ENCODE peak calls at places on chromosome 22, in five cellular contexts. One of them, this sample, is unnamed.
A peak's percentile ranks its signal among the peaks of the same experiment; 100 is the strongest.

GRCh38 chr22:25564320-25564978 is at the start of gene GRK3:
- DNase-seq in OCI-LY7: peak; percentile 77
- DNase-seq in AG10803: peak; percentile 13
- DNase-seq in LNCaP clone FGC: no peak
- DNase-seq in IMR-90: peak; percentile 27
- DNase-seq in this sample: peak; percentile 14

GRCh38 chr22:39662677-39663034 is 92.1 kb downstream of the CACNA1I start:
- DNase-seq in OCI-LY7: no peak
- DNase-seq in IMR-90: no peak
- DNase-seq in AG10803: no peak
- DNase-seq in LNCaP clone FGC: no peak
- DNase-seq in this sample: no peak

GRCh38 chr22:30325065-30325720 is 1.5 kb downstream of the TBC1D10A start:
- DNase-seq in LNCaP clone FGC: no peak
- DNase-seq in OCI-LY7: no peak
- DNase-seq in AG10803: peak; percentile 87
- DNase-seq in IMR-90: peak; percentile 90
- DNase-seq in this sample: peak; percentile 60

GRCh38 chr22:40694409-40694808 is 15.1 kb downstream of the MCHR1 start:
- DNase-seq in OCI-LY7: no peak
- DNase-seq in IMR-90: no peak
- DNase-seq in AG10803: peak; percentile 31
- DNase-seq in LNCaP clone FGC: peak; percentile 72
- DNase-seq in this sample: no peak

GRCh38 chr22:26109686-26110315 is 59.5 kb upstream of the SEZ6L start:
- DNase-seq in IMR-90: no peak
- DNase-seq in AG10803: no peak
- DNase-seq in LNCaP clone FGC: no peak
- DNase-seq in OCI-LY7: no peak
- DNase-seq in this sample: no peak

GRCh38 chr22:24434472-24435322 is 7.3 kb downstream of the ADORA2A start:
- DNase-seq in IMR-90: no peak
- DNase-seq in OCI-LY7: peak; percentile 97
- DNase-seq in LNCaP clone FGC: no peak
- DNase-seq in AG10803: no peak
- DNase-seq in this sample: no peak

GRCh38 chr22:23709107-23709506 is 18.3 kb downstream of the RGL4 start:
- DNase-seq in IMR-90: peak; percentile 59
- DNase-seq in LNCaP clone FGC: no peak
- DNase-seq in OCI-LY7: no peak
- DNase-seq in AG10803: peak; percentile 80
- DNase-seq in this sample: peak; percentile 10

GRCh38 chr22:32958021-32958420 is 100.2 kb downstream of the SYN3 start:
- DNase-seq in IMR-90: no peak
- DNase-seq in LNCaP clone FGC: no peak
- DNase-seq in AG10803: no peak
- DNase-seq in OCI-LY7: no peak
- DNase-seq in this sample: no peak

GRCh38 chr22:34800265-34800664 is 265.7 kb upstream of the ISX start:
- DNase-seq in OCI-LY7: no peak
- DNase-seq in LNCaP clone FGC: no peak
- DNase-seq in AG10803: peak; percentile 84
- DNase-seq in IMR-90: no peak
- DNase-seq in this sample: peak; percentile 64

GRCh38 chr22:50733521-50734342 is 4.3 kb upstream of the ACR start:
- DNase-seq in AG10803: peak; percentile 59
- DNase-seq in OCI-LY7: no peak
- DNase-seq in LNCaP clone FGC: no peak
- DNase-seq in IMR-90: peak; percentile 59
- DNase-seq in this sample: no peak

GRCh38 chr22:49944399-49944891 is 16.1 kb upstream of the PIM3 start:
- DNase-seq in AG10803: no peak
- DNase-seq in IMR-90: no peak
- DNase-seq in LNCaP clone FGC: no peak
- DNase-seq in OCI-LY7: no peak
- DNase-seq in this sample: no peak

GRCh38 chr22:40665312-40665711 is 14.0 kb upstream of the MCHR1 start:
- DNase-seq in AG10803: peak; percentile 78
- DNase-seq in IMR-90: peak; percentile 85
- DNase-seq in LNCaP clone FGC: no peak
- DNase-seq in OCI-LY7: no peak
- DNase-seq in this sample: no peak

GRCh38 chr22:48661984-48662383 is 1165.7 kb downstream of the BRD1 start:
- DNase-seq in LNCaP clone FGC: no peak
- DNase-seq in IMR-90: no peak
- DNase-seq in OCI-LY7: no peak
- DNase-seq in AG10803: no peak
- DNase-seq in this sample: no peak

GRCh38 chr22:24768537-24769374 is 5.8 kb downstream of the PIWIL3 start:
- DNase-seq in AG10803: peak; percentile 65
- DNase-seq in OCI-LY7: peak; percentile 50
- DNase-seq in LNCaP clone FGC: peak; percentile 32
- DNase-seq in IMR-90: peak; percentile 76
- DNase-seq in this sample: peak; percentile 56

GRCh38 chr22:19766506-19767426 is 6.2 kb downstream of the TBX1 start:
- DNase-seq in LNCaP clone FGC: no peak
- DNase-seq in IMR-90: no peak
- DNase-seq in OCI-LY7: peak; percentile 60
- DNase-seq in AG10803: no peak
- DNase-seq in this sample: no peak

GRCh38 chr22:30921108-30921507 is 47.5 kb downstream of the MORC2 start:
- DNase-seq in AG10803: peak; percentile 11
- DNase-seq in LNCaP clone FGC: no peak
- DNase-seq in OCI-LY7: peak; percentile 41
- DNase-seq in IMR-90: no peak
- DNase-seq in this sample: no peak

GRCh38 chr22:21738966-21739365 is 3.4 kb upstream of the YPEL1 start:
- DNase-seq in AG10803: no peak
- DNase-seq in LNCaP clone FGC: no peak
- DNase-seq in IMR-90: no peak
- DNase-seq in OCI-LY7: no peak
- DNase-seq in this sample: no peak

GRCh38 chr22:40595497-40596234 is 40.9 kb downstream of the MRTFA start:
- DNase-seq in AG10803: peak; percentile 29
- DNase-seq in IMR-90: no peak
- DNase-seq in LNCaP clone FGC: no peak
- DNase-seq in OCI-LY7: no peak
- DNase-seq in this sample: no peak

GRCh38 chr22:49235463-49236300 is 592.0 kb downstream of the BRD1 start:
- DNase-seq in OCI-LY7: no peak
- DNase-seq in IMR-90: no peak
- DNase-seq in LNCaP clone FGC: peak; percentile 58
- DNase-seq in AG10803: no peak
- DNase-seq in this sample: no peak

GRCh38 chr22:40363059-40363458 is 7.3 kb upstream of the SGSM3 start:
- DNase-seq in LNCaP clone FGC: no peak
- DNase-seq in IMR-90: peak; percentile 90
- DNase-seq in AG10803: peak; percentile 58
- DNase-seq in OCI-LY7: no peak
- DNase-seq in this sample: peak; percentile 67

GRCh38 chr22:32623943-32624342 is 149.3 kb downstream of the FBXO7 start:
- DNase-seq in OCI-LY7: no peak
- DNase-seq in IMR-90: peak; percentile 98
- DNase-seq in LNCaP clone FGC: peak; percentile 28
- DNase-seq in AG10803: peak; percentile 93
- DNase-seq in this sample: peak; percentile 84

GRCh38 chr22:49975543-49976389 is 15.2 kb downstream of the PIM3 start:
- DNase-seq in OCI-LY7: no peak
- DNase-seq in IMR-90: no peak
- DNase-seq in LNCaP clone FGC: no peak
- DNase-seq in AG10803: peak; percentile 24
- DNase-seq in this sample: no peak

GRCh38 chr22:49017769-49018330 is 809.8 kb downstream of the BRD1 start:
- DNase-seq in LNCaP clone FGC: no peak
- DNase-seq in OCI-LY7: no peak
- DNase-seq in IMR-90: no peak
- DNase-seq in AG10803: no peak
- DNase-seq in this sample: no peak

GRCh38 chr22:47396105-47396504 is 633.7 kb downstream of the TBC1D22A start:
- DNase-seq in OCI-LY7: no peak
- DNase-seq in LNCaP clone FGC: no peak
- DNase-seq in AG10803: no peak
- DNase-seq in IMR-90: no peak
- DNase-seq in this sample: no peak

GRCh38 chr22:18110944-18111758 is 542 bp downstream of the TUBA8 start:
- DNase-seq in AG10803: no peak
- DNase-seq in OCI-LY7: no peak
- DNase-seq in LNCaP clone FGC: no peak
- DNase-seq in IMR-90: no peak
- DNase-seq in this sample: no peak

GRCh38 chr22:18057568-18058209 is 20.1 kb upstream of the PEX26 start:
- DNase-seq in IMR-90: peak; percentile 100
- DNase-seq in LNCaP clone FGC: peak; percentile 98
- DNase-seq in AG10803: peak; percentile 97
- DNase-seq in OCI-LY7: peak; percentile 75
- DNase-seq in this sample: peak; percentile 98

GRCh38 chr22:39129081-39129480 is 23.4 kb downstream of the CBX7 start:
- DNase-seq in AG10803: no peak
- DNase-seq in LNCaP clone FGC: no peak
- DNase-seq in OCI-LY7: no peak
- DNase-seq in IMR-90: no peak
- DNase-seq in this sample: no peak

GRCh38 chr22:30609260-30610185 is 2.5 kb downstream of the TCN2 start:
- DNase-seq in IMR-90: peak; percentile 86
- DNase-seq in AG10803: peak; percentile 77
- DNase-seq in OCI-LY7: no peak
- DNase-seq in LNCaP clone FGC: no peak
- DNase-seq in this sample: peak; percentile 84

GRCh38 chr22:50209893-50210292 is 9.1 kb downstream of the SELENOO start:
- DNase-seq in IMR-90: peak; percentile 57
- DNase-seq in AG10803: peak; percentile 60
- DNase-seq in OCI-LY7: peak; percentile 78
- DNase-seq in LNCaP clone FGC: no peak
- DNase-seq in this sample: peak; percentile 51

GRCh38 chr22:36323182-36323854 is 64.4 kb downstream of the MYH9 start:
- DNase-seq in LNCaP clone FGC: no peak
- DNase-seq in AG10803: peak; percentile 80
- DNase-seq in IMR-90: peak; percentile 71
- DNase-seq in OCI-LY7: no peak
- DNase-seq in this sample: peak; percentile 63

GRCh38 chr22:30782613-30783012 is 87.9 kb downstream of the OSBP2 start:
- DNase-seq in IMR-90: peak; percentile 54
- DNase-seq in OCI-LY7: no peak
- DNase-seq in LNCaP clone FGC: peak; percentile 77
- DNase-seq in AG10803: no peak
- DNase-seq in this sample: no peak

GRCh38 chr22:23061471-23062280 is 8.6 kb upstream of the GNAZ start:
- DNase-seq in IMR-90: no peak
- DNase-seq in AG10803: no peak
- DNase-seq in LNCaP clone FGC: no peak
- DNase-seq in OCI-LY7: peak; percentile 58
- DNase-seq in this sample: no peak

GRCh38 chr22:30226192-30226832 is 20.2 kb downstream of the LIF start:
- DNase-seq in OCI-LY7: no peak
- DNase-seq in LNCaP clone FGC: no peak
- DNase-seq in IMR-90: peak; percentile 56
- DNase-seq in AG10803: no peak
- DNase-seq in this sample: no peak

GRCh38 chr22:35037089-35037488 is 28.9 kb upstream of the ISX start:
- DNase-seq in AG10803: peak; percentile 14
- DNase-seq in LNCaP clone FGC: no peak
- DNase-seq in IMR-90: no peak
- DNase-seq in OCI-LY7: peak; percentile 7
- DNase-seq in this sample: no peak

GRCh38 chr22:49096476-49096875 is 731.2 kb downstream of the BRD1 start:
- DNase-seq in AG10803: no peak
- DNase-seq in OCI-LY7: no peak
- DNase-seq in IMR-90: no peak
- DNase-seq in LNCaP clone FGC: no peak
- DNase-seq in this sample: no peak

GRCh38 chr22:38097557-38098409 is 12.7 kb downstream of the BAIAP2L2 start:
- DNase-seq in OCI-LY7: no peak
- DNase-seq in IMR-90: peak; percentile 12
- DNase-seq in LNCaP clone FGC: no peak
- DNase-seq in AG10803: no peak
- DNase-seq in this sample: no peak
- TF ChIP-seq CTCF in OCI-LY7: no peak
- TF ChIP-seq CTCF in IMR-90: peak; percentile 22
- TF ChIP-seq CTCF in LNCaP clone FGC: peak; percentile 3
- TF ChIP-seq CTCF in AG10803: peak; percentile 40
- TF ChIP-seq CTCF in this sample: peak; percentile 58

DNA sequence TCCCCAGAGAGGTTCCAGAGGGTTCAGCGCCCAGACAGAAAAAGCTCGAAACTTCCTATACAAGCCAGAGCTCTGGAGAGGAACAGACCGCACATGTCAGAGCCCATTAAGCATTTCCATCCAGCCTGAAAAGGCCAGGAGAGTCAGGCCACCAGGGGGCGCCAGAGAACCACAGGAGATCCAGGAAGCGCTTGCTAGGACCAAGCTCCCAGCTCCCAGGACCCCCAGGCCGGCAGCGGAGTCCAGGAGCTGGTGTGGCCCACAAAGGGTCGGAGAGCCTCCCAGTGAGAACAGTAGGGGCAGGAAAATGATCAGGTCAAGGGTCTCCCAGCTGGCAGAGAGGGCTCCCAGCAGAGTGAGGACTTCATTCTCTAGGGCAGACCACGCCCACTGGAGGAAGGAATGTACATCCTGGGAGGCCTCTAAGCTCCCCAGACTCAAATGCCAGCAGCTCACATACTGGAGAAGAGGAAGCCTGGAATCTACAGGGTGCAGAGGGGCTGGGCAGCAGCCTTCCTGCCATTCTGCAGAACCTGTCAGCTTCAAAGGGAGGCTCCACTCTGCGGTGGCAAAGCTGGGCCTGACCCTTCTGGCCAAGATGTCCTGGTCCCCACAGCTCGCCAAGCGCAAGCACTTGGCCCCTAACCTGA is 2.1 kb upstream of the MEI1 start:
- DNase-seq in OCI-LY7: peak; percentile 90
- DNase-seq in IMR-90: peak; percentile 80
- DNase-seq in LNCaP clone FGC: no peak
- DNase-seq in AG10803: peak; percentile 81
- DNase-seq in this sample: peak; percentile 89
- H3K4me3 ChIP-seq in OCI-LY7: no peak overlapping the region
- H3K4me3 ChIP-seq in IMR-90: no peak overlapping the region
- H3K4me3 ChIP-seq in LNCaP clone FGC: no peak overlapping the region
- H3K4me3 ChIP-seq in AG10803: peak overlapping the region; percentile 29
- H3K4me3 ChIP-seq in this sample: no peak overlapping the region

DNA sequence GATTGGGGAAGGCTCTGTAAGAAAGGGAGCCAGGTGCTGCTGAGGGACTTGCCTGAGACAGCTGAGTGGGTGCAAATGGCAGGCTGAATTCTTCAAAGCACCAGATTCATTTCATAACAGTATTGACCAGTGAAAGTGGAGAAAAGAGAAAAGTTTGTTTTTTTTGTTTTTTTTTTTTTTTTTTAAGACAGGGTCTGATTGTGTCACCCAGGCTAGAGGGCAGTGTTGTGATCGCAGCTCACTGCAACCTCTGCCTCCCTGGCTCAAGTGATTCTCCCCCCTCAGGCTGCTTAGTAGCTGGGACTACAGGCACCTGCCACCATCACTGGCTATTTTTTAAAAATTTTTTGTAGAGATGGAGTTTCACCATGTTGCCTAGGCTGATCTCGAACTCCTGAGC is 494.0 kb downstream of the MIAT start:
- DNase-seq in AG10803: no peak
- DNase-seq in IMR-90: no peak
- DNase-seq in OCI-LY7: peak; percentile 20
- DNase-seq in LNCaP clone FGC: no peak
- DNase-seq in this sample: no peak
- TF ChIP-seq CTCF in AG10803: no peak
- TF ChIP-seq CTCF in IMR-90: no peak
- TF ChIP-seq CTCF in OCI-LY7: peak; percentile 53
- TF ChIP-seq CTCF in LNCaP clone FGC: no peak
- TF ChIP-seq CTCF in this sample: no peak

GRCh38 chr22:46062232-46062615 is 85.3 kb upstream of the WNT7B start:
- DNase-seq in IMR-90: no peak
- DNase-seq in AG10803: no peak
- DNase-seq in LNCaP clone FGC: no peak
- DNase-seq in OCI-LY7: no peak
- DNase-seq in this sample: no peak
- H3K4me3 ChIP-seq in IMR-90: no peak overlapping the region
- H3K4me3 ChIP-seq in AG10803: no peak overlapping the region
- H3K4me3 ChIP-seq in LNCaP clone FGC: peak overlapping the region; percentile 59
- H3K4me3 ChIP-seq in OCI-LY7: no peak overlapping the region
- H3K4me3 ChIP-seq in this sample: no peak overlapping the region